ENCODE peak calls at places on chromosome 19, in four cellular contexts. M is body of pancreas, O is heart left ventricle, U is tibial nerve. G is an unnamed sample.

GRCh38 chr19:50602089-50602422 is 33.8 kb upstream of the LRRC4B start:
- DNase-seq in M (no peak), U (no peak), O (no peak), G (no peak)

GRCh38 chr19:42150353-42150752 is 18.1 kb upstream of the POU2F2 start:
- DNase-seq in O (no peak), U (no peak), M (peak), G (no peak)

GRCh38 chr19:41495589-41495988 is 52.6 kb downstream of the ERICH4 start:
- DNase-seq in U (no peak), O (no peak), M (peak), G (no peak)

GRCh38 chr19:35011091-35011689 is 11.1 kb downstream of the GRAMD1A start:
- DNase-seq in O (no peak), M (no peak), U (no peak), G (no peak)

GRCh38 chr19:1066251-1066747 is 668 bp upstream of the ARHGAP45 start:
- DNase-seq in O (no peak), M (no peak), U (no peak), G (no peak)

GRCh38 chr19:51976852-51977251 is 9.8 kb downstream of the ZNF350 start:
- DNase-seq in U (no peak), M (no peak), O (no peak), G (no peak)

GRCh38 chr19:33674575-33675367 is 53.0 kb downstream of the CHST8 start:
- DNase-seq in O (no peak), U (no peak), M (no peak), G (no peak)

GRCh38 chr19:17942181-17942580 is 9.4 kb downstream of the CCDC124 start:
- DNase-seq in M (no peak), U (no peak), O (no peak), G (no peak)

GRCh38 chr19:15466851-15467733 is 2.7 kb upstream of the RASAL3 start:
- DNase-seq in U (no peak), O (no peak), M (no peak), G (no peak)

GRCh38 chr19:7850429-7850819 is 20.4 kb downstream of the EVI5L start:
- DNase-seq in O (no peak), U (no peak), M (no peak), G (no peak)

GRCh38 chr19:31350693-31351211 is 1.5 kb upstream of the TSHZ3 start:
- DNase-seq in U (no peak), O (peak), M (peak), G (peak)

GRCh38 chr19:33580026-33580644 is 41.6 kb upstream of the CHST8 start:
- DNase-seq in M (peak), O (no peak), U (no peak), G (no peak)

GRCh38 chr19:11479470-11480080 is 1.3 kb downstream of the ELAVL3 start:
- DNase-seq in M (no peak), O (no peak), U (no peak), G (no peak)

GRCh38 chr19:29643361-29643935 is 21.8 kb upstream of the PLEKHF1 start:
- DNase-seq in U (no peak), O (no peak), M (no peak), G (no peak)

GRCh38 chr19:18373892-18374629 is 11.9 kb upstream of the GDF15 start:
- DNase-seq in U (peak), M (peak), O (peak), G (peak)

GRCh38 chr19:30391052-30391451 is 18.9 kb downstream of the ZNF536 start:
- DNase-seq in M (no peak), U (no peak), O (no peak), G (no peak)

GRCh38 chr19:1853295-1854031 is 5.2 kb upstream of the REXO1 start:
- DNase-seq in U (peak), O (peak), M (peak), G (peak)

GRCh38 chr19:50377517-50377916 is 1.3 kb downstream of the NR1H2 start:
- DNase-seq in O (no peak), M (no peak), U (no peak), G (no peak)

GRCh38 chr19:1645299-1645698 is 7.1 kb downstream of the TCF3 start:
- DNase-seq in U (no peak), O (no peak), M (no peak), G (no peak)

GRCh38 chr19:7515091-7515470 is 822 bp upstream of the ZNF358 start:
- DNase-seq in M (no peak), U (no peak), O (no peak), G (no peak)

GRCh38 chr19:17681505-17682125 is 6.5 kb downstream of the UNC13A start:
- DNase-seq in O (peak), U (no peak), M (no peak), G (no peak)

GRCh38 chr19:19602136-19602712 is 16.3 kb downstream of the PBX4 start:
- DNase-seq in U (no peak), O (no peak), M (no peak), G (no peak)

GRCh38 chr19:19464339-19465098 is 50.8 kb downstream of the TSSK6 start:
- DNase-seq in U (no peak), M (peak), O (no peak), G (no peak)

GRCh38 chr19:11535792-11536595 is 2.7 kb upstream of the CNN1 start:
- DNase-seq in U (peak), M (peak), O (peak), G (peak)

GRCh38 chr19:54100560-54100959 is at the start of gene OSCAR:
- DNase-seq in U (no peak), M (peak), O (no peak), G (no peak)

GRCh38 chr19:17137417-17137816 is 61.8 kb downstream of the MYO9B start:
- DNase-seq in O (peak), M (no peak), U (no peak), G (no peak)

GRCh38 chr19:49533551-49534488 is 6.0 kb downstream of the RCN3 start:
- DNase-seq in M (peak), U (peak), O (peak), G (peak)

GRCh38 chr19:41755328-41755913 is at the start of gene CEACAM6:
- DNase-seq in M (no peak), O (no peak), U (no peak), G (no peak)

GRCh38 chr19:19642506-19643157 is 825 bp downstream of the GMIP start:
- DNase-seq in M (no peak), O (no peak), U (no peak), G (peak)

GRCh38 chr19:45716314-45717130 is 14.2 kb downstream of the FBXO46 start:
- DNase-seq in M (peak), O (no peak), U (peak), G (no peak)

GRCh38 chr19:14933506-14933905 is 7.8 kb upstream of the OR7C2 start:
- DNase-seq in M (no peak), O (no peak), U (no peak), G (no peak)

GRCh38 chr19:27745978-27746542 is 1466.9 kb downstream of the UQCRFS1 start:
- DNase-seq in M (no peak), U (no peak), O (no peak), G (no peak)

GRCh38 chr19:57068921-57069697 is 50.7 kb upstream of the USP29 start:
- DNase-seq in U (no peak), M (peak), O (no peak), G (peak)

GRCh38 chr19:674282-675151 is 1.7 kb upstream of the FSTL3 start:
- DNase-seq in O (no peak), U (no peak), M (no peak), G (no peak)

GRCh38 chr19:7288977-7289376 is 5.2 kb downstream of the INSR start:
- DNase-seq in M (no peak), U (no peak), O (no peak), G (no peak)

GRCh38 chr19:49114630-49115363 is 627 bp downstream of the LIN7B start:
- DNase-seq in U (peak), M (peak), O (peak), G (no peak)

GRCh38 chr19:30512748-30513389 is 140.7 kb downstream of the ZNF536 start:
- DNase-seq in M (no peak), U (no peak), O (no peak), G (no peak)

GRCh38 chr19:32201661-32202060 is 143.7 kb upstream of the ZNF507 start:
- DNase-seq in M (no peak), O (no peak), U (no peak), G (no peak)

GRCh38 chr19:41563847-41564514 is 12.0 kb upstream of the CEACAM21 start:
- DNase-seq in U (no peak), M (no peak), O (no peak), G (peak)

GRCh38 chr19:5843295-5843927 is 3.9 kb upstream of the FUT6 start:
- DNase-seq in O (no peak), U (no peak), M (no peak), G (no peak)

GRCh38 chr19:5850189-5850588 is 1.1 kb downstream of the FUT3 start:
- DNase-seq in O (no peak), M (peak), U (no peak), G (no peak)

GRCh38 chr19:5839312-5840017 is at the start of gene FUT6:
- DNase-seq in O (no peak), U (no peak), M (no peak), G (no peak)

GRCh38 chr19:5844456-5845433 is 5.2 kb upstream of the FUT6 start:
- DNase-seq in M (no peak), O (no peak), U (no peak), G (no peak)
- TF ChIP-seq POLR2A in M (no peak), O (no peak), U (no peak), G (no peak)

GRCh38 chr19:12953456-12954149 is 3.4 kb downstream of the GADD45GIP1 start:
- DNase-seq in O (no peak), M (no peak), U (no peak), G (no peak)
- TF ChIP-seq POLR2A in O (no peak), M (no peak), U (no peak), G (no peak)

GRCh38 chr19:13861714-13862531 is 15.0 kb upstream of the NANOS3 start:
- DNase-seq in U (peak), M (peak), O (peak), G (peak)
- TF ChIP-seq POLR2A in U (no peak), M (peak), O (peak), G (peak)

GRCh38 chr19:12922959-12923358 is 3.9 kb upstream of the SYCE2 start:
- DNase-seq in O (no peak), U (no peak), M (no peak), G (no peak)
- TF ChIP-seq POLR2A in O (no peak), U (no peak), M (no peak), G (no peak)